ENCODE peak calls at places on chromosomes 2 and 18, in eight cellular contexts. One of them, this sample, is unnamed. For H3K9me3, the result is how much of the 10 kb centered on the place peaks cover.

GRCh38 chr18:74289137-74289536 is 2.6 kb downstream of the CYB5A start:
- DNase-seq in A549: no peak
- DNase-seq in naive thymus-derived CD4-positive, alpha-beta T cell: no peak
- DNase-seq in small intestine: no peak
- DNase-seq in mesenchymal stem cell: peak
- DNase-seq in IMR-90: peak
- DNase-seq in transverse colon: no peak
- DNase-seq in H9: no peak
- DNase-seq in this sample: no peak

GRCh38 chr2:66569321-66569851 is 134.5 kb downstream of the MEIS1 start:
- DNase-seq in transverse colon: no peak
- DNase-seq in H9: no peak
- DNase-seq in A549: no peak
- DNase-seq in mesenchymal stem cell: peak
- DNase-seq in IMR-90: peak
- DNase-seq in naive thymus-derived CD4-positive, alpha-beta T cell: no peak
- DNase-seq in small intestine: no peak
- DNase-seq in this sample: no peak

GRCh38 chr18:10928971-10929373 is 220.4 kb downstream of the PIEZO2 start:
- DNase-seq in mesenchymal stem cell: peak
- DNase-seq in transverse colon: no peak
- DNase-seq in H9: no peak
- DNase-seq in IMR-90: peak
- DNase-seq in naive thymus-derived CD4-positive, alpha-beta T cell: no peak
- DNase-seq in small intestine: no peak
- DNase-seq in A549: no peak
- DNase-seq in this sample: no peak

GRCh38 chr18:49206717-49207116 is 253.7 kb downstream of the DYM start:
- DNase-seq in naive thymus-derived CD4-positive, alpha-beta T cell: no peak
- DNase-seq in A549: no peak
- DNase-seq in transverse colon: no peak
- DNase-seq in mesenchymal stem cell: no peak
- DNase-seq in IMR-90: peak
- DNase-seq in small intestine: no peak
- DNase-seq in H9: no peak
- DNase-seq in this sample: no peak

GRCh38 chr2:191012845-191013616 is 940 bp downstream of the STAT1 start:
- DNase-seq in naive thymus-derived CD4-positive, alpha-beta T cell: no peak
- DNase-seq in A549: no peak
- DNase-seq in small intestine: peak
- DNase-seq in mesenchymal stem cell: peak
- DNase-seq in transverse colon: no peak
- DNase-seq in IMR-90: peak
- DNase-seq in H9: no peak
- DNase-seq in this sample: no peak

GRCh38 chr2:88669371-88670214 is 21.9 kb upstream of the RPIA start:
- DNase-seq in A549: peak
- DNase-seq in small intestine: peak
- DNase-seq in IMR-90: peak
- DNase-seq in mesenchymal stem cell: peak
- DNase-seq in transverse colon: peak
- DNase-seq in naive thymus-derived CD4-positive, alpha-beta T cell: no peak
- DNase-seq in H9: peak
- DNase-seq in this sample: no peak

GRCh38 chr2:39620067-39620466 is 45.6 kb upstream of the TMEM178A start:
- DNase-seq in transverse colon: peak
- DNase-seq in small intestine: no peak
- DNase-seq in A549: peak
- DNase-seq in mesenchymal stem cell: peak
- DNase-seq in H9: no peak
- DNase-seq in naive thymus-derived CD4-positive, alpha-beta T cell: no peak
- DNase-seq in IMR-90: peak
- DNase-seq in this sample: no peak

GRCh38 chr2:24747299-24747698 is 45.9 kb downstream of the PTRHD1 start:
- DNase-seq in mesenchymal stem cell: no peak
- DNase-seq in IMR-90: no peak
- DNase-seq in naive thymus-derived CD4-positive, alpha-beta T cell: no peak
- DNase-seq in H9: no peak
- DNase-seq in transverse colon: no peak
- DNase-seq in A549: no peak
- DNase-seq in small intestine: no peak
- DNase-seq in this sample: no peak

GRCh38 chr2:218567797-218568189 is 358 bp downstream of the USP37 start:
- DNase-seq in mesenchymal stem cell: no peak
- DNase-seq in transverse colon: no peak
- DNase-seq in small intestine: no peak
- DNase-seq in naive thymus-derived CD4-positive, alpha-beta T cell: no peak
- DNase-seq in H9: no peak
- DNase-seq in A549: no peak
- DNase-seq in IMR-90: no peak
- DNase-seq in this sample: peak

GRCh38 chr2:215361211-215361875 is 49.5 kb downstream of the ATIC start:
- DNase-seq in IMR-90: peak
- DNase-seq in mesenchymal stem cell: no peak
- DNase-seq in naive thymus-derived CD4-positive, alpha-beta T cell: no peak
- DNase-seq in transverse colon: no peak
- DNase-seq in small intestine: no peak
- DNase-seq in H9: no peak
- DNase-seq in A549: no peak
- DNase-seq in this sample: no peak

GRCh38 chr2:216804357-216805350 is 55.2 kb downstream of the TNP1 start:
- DNase-seq in IMR-90: peak
- DNase-seq in H9: no peak
- DNase-seq in small intestine: peak
- DNase-seq in A549: no peak
- DNase-seq in naive thymus-derived CD4-positive, alpha-beta T cell: no peak
- DNase-seq in mesenchymal stem cell: no peak
- DNase-seq in transverse colon: no peak
- DNase-seq in this sample: no peak

GRCh38 chr2:231200805-231201474 is 2.5 kb downstream of the ARMC9 start:
- DNase-seq in IMR-90: peak
- DNase-seq in H9: no peak
- DNase-seq in A549: no peak
- DNase-seq in small intestine: no peak
- DNase-seq in naive thymus-derived CD4-positive, alpha-beta T cell: no peak
- DNase-seq in transverse colon: no peak
- DNase-seq in mesenchymal stem cell: peak
- DNase-seq in this sample: no peak

GRCh38 chr18:59874166-59874565 is 25.6 kb upstream of the PMAIP1 start:
- DNase-seq in mesenchymal stem cell: peak
- DNase-seq in small intestine: no peak
- DNase-seq in A549: peak
- DNase-seq in transverse colon: no peak
- DNase-seq in IMR-90: peak
- DNase-seq in naive thymus-derived CD4-positive, alpha-beta T cell: no peak
- DNase-seq in H9: no peak
- DNase-seq in this sample: no peak

GRCh38 chr18:67519582-67519981 is 3.1 kb upstream of the DSEL start:
- DNase-seq in IMR-90: peak
- DNase-seq in mesenchymal stem cell: peak
- DNase-seq in small intestine: no peak
- DNase-seq in H9: no peak
- DNase-seq in naive thymus-derived CD4-positive, alpha-beta T cell: no peak
- DNase-seq in A549: no peak
- DNase-seq in transverse colon: no peak
- DNase-seq in this sample: no peak

GRCh38 chr18:23912356-23912755 is 102.2 kb upstream of the TTC39C start:
- DNase-seq in H9: no peak
- DNase-seq in A549: no peak
- DNase-seq in mesenchymal stem cell: no peak
- DNase-seq in transverse colon: no peak
- DNase-seq in small intestine: no peak
- DNase-seq in IMR-90: peak
- DNase-seq in naive thymus-derived CD4-positive, alpha-beta T cell: no peak
- DNase-seq in this sample: no peak

GRCh38 chr2:36177282-36177681 is 178.3 kb upstream of the CRIM1 start:
- DNase-seq in IMR-90: no peak
- DNase-seq in A549: no peak
- DNase-seq in naive thymus-derived CD4-positive, alpha-beta T cell: no peak
- DNase-seq in H9: no peak
- DNase-seq in small intestine: no peak
- DNase-seq in transverse colon: no peak
- DNase-seq in mesenchymal stem cell: no peak
- DNase-seq in this sample: no peak

GRCh38 chr2:216015722-216016464 is 2.5 kb upstream of the MREG start:
- DNase-seq in small intestine: peak
- DNase-seq in H9: no peak
- DNase-seq in A549: no peak
- DNase-seq in IMR-90: no peak
- DNase-seq in naive thymus-derived CD4-positive, alpha-beta T cell: peak
- DNase-seq in transverse colon: peak
- DNase-seq in mesenchymal stem cell: no peak
- DNase-seq in this sample: peak

GRCh38 chr2:75465317-75465998 is 95.3 kb downstream of the EVA1A start:
- DNase-seq in naive thymus-derived CD4-positive, alpha-beta T cell: no peak
- DNase-seq in small intestine: no peak
- DNase-seq in H9: no peak
- DNase-seq in IMR-90: peak
- DNase-seq in mesenchymal stem cell: peak
- DNase-seq in transverse colon: no peak
- DNase-seq in A549: peak
- DNase-seq in this sample: no peak

GRCh38 chr18:59609654-59610053 is 87.6 kb downstream of the CCBE1 start:
- DNase-seq in H9: no peak
- DNase-seq in naive thymus-derived CD4-positive, alpha-beta T cell: no peak
- DNase-seq in transverse colon: no peak
- DNase-seq in A549: no peak
- DNase-seq in mesenchymal stem cell: no peak
- DNase-seq in small intestine: no peak
- DNase-seq in IMR-90: no peak
- DNase-seq in this sample: no peak

GRCh38 chr18:33116376-33116775 is 324.1 kb downstream of the CCDC178 start:
- DNase-seq in IMR-90: no peak
- DNase-seq in small intestine: peak
- DNase-seq in naive thymus-derived CD4-positive, alpha-beta T cell: no peak
- DNase-seq in A549: peak
- DNase-seq in mesenchymal stem cell: no peak
- DNase-seq in H9: no peak
- DNase-seq in transverse colon: peak
- DNase-seq in this sample: no peak

GRCh38 chr2:159003555-159003954 is 35.1 kb downstream of the TANC1 start:
- DNase-seq in transverse colon: no peak
- DNase-seq in small intestine: no peak
- DNase-seq in naive thymus-derived CD4-positive, alpha-beta T cell: no peak
- DNase-seq in A549: no peak
- DNase-seq in H9: no peak
- DNase-seq in IMR-90: peak
- DNase-seq in mesenchymal stem cell: no peak
- DNase-seq in this sample: no peak

GRCh38 chr2:159004849-159005248 is 36.4 kb downstream of the TANC1 start:
- DNase-seq in IMR-90: no peak
- DNase-seq in A549: no peak
- DNase-seq in small intestine: no peak
- DNase-seq in H9: no peak
- DNase-seq in transverse colon: no peak
- DNase-seq in naive thymus-derived CD4-positive, alpha-beta T cell: no peak
- DNase-seq in mesenchymal stem cell: no peak
- DNase-seq in this sample: no peak

GRCh38 chr2:158999458-158999857 is 31.0 kb downstream of the TANC1 start:
- DNase-seq in IMR-90: peak
- DNase-seq in mesenchymal stem cell: peak
- DNase-seq in A549: peak
- DNase-seq in small intestine: no peak
- DNase-seq in naive thymus-derived CD4-positive, alpha-beta T cell: no peak
- DNase-seq in transverse colon: no peak
- DNase-seq in H9: no peak
- DNase-seq in this sample: no peak

GRCh38 chr2:159000072-159000471 is 31.6 kb downstream of the TANC1 start:
- DNase-seq in IMR-90: no peak
- DNase-seq in naive thymus-derived CD4-positive, alpha-beta T cell: no peak
- DNase-seq in transverse colon: no peak
- DNase-seq in small intestine: no peak
- DNase-seq in H9: no peak
- DNase-seq in A549: no peak
- DNase-seq in mesenchymal stem cell: no peak
- DNase-seq in this sample: no peak

DNA sequence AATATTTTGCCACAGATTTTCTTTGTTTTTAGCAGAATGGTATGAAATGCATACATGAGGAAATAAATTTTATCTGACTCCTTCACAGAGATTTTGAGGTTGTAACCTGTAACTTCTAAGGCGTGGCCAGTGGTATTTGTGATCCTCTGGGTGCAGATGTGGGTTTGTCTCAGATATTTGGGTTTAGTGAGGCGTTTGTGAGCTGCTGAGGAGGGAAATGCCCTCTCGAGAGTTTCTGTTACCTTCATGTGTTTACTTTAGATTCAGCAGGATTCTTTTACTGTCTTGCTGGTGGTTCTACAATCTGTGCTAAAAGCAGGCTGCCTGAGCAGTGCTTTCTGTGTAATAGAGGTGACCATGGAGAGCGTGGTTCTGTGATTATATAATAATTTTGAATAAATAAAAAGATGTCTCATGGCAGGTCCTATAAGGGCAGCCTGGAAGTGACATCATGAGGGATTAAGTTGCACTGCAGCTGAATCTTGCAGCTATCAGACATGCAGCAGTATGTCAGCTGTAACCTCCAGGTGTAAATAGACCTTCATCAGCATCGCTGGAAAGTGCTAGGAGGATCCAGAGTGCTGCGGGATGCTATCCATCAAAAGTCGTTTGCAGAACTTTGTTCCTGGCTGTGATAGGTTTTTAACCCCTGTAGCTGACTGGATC is 34.2 kb downstream of the TANC1 start:
- DNase-seq in transverse colon: no peak
- DNase-seq in naive thymus-derived CD4-positive, alpha-beta T cell: no peak
- DNase-seq in A549: no peak
- DNase-seq in IMR-90: peak
- DNase-seq in mesenchymal stem cell: no peak
- DNase-seq in H9: no peak
- DNase-seq in small intestine: no peak
- DNase-seq in this sample: no peak
- H3K9me3 ChIP-seq in transverse colon: under half
- H3K9me3 ChIP-seq in naive thymus-derived CD4-positive, alpha-beta T cell: under half
- H3K9me3 ChIP-seq in A549: under half
- H3K9me3 ChIP-seq in IMR-90: under half
- H3K9me3 ChIP-seq in mesenchymal stem cell: under half
- H3K9me3 ChIP-seq in H9: under half
- H3K9me3 ChIP-seq in small intestine: under half
- H3K9me3 ChIP-seq in this sample: under half

GRCh38 chr2:106009096-106009495 is 185.0 kb downstream of the UXS1 start:
- DNase-seq in H9: no peak
- DNase-seq in small intestine: no peak
- DNase-seq in transverse colon: no peak
- DNase-seq in A549: no peak
- DNase-seq in IMR-90: no peak
- DNase-seq in mesenchymal stem cell: no peak
- DNase-seq in naive thymus-derived CD4-positive, alpha-beta T cell: no peak
- DNase-seq in this sample: no peak
- H3K9me3 ChIP-seq in H9: under half
- H3K9me3 ChIP-seq in small intestine: under half
- H3K9me3 ChIP-seq in transverse colon: under half
- H3K9me3 ChIP-seq in A549: under half
- H3K9me3 ChIP-seq in IMR-90: under half
- H3K9me3 ChIP-seq in mesenchymal stem cell: under half
- H3K9me3 ChIP-seq in naive thymus-derived CD4-positive, alpha-beta T cell: under half
- H3K9me3 ChIP-seq in this sample: under half

GRCh38 chr2:186733414-186733813 is 39.6 kb downstream of the FAM171B start:
- DNase-seq in mesenchymal stem cell: no peak
- DNase-seq in H9: no peak
- DNase-seq in A549: no peak
- DNase-seq in naive thymus-derived CD4-positive, alpha-beta T cell: no peak
- DNase-seq in transverse colon: no peak
- DNase-seq in small intestine: no peak
- DNase-seq in IMR-90: no peak
- DNase-seq in this sample: no peak
- H3K9me3 ChIP-seq in mesenchymal stem cell: under half
- H3K9me3 ChIP-seq in H9: under half
- H3K9me3 ChIP-seq in A549: under half
- H3K9me3 ChIP-seq in naive thymus-derived CD4-positive, alpha-beta T cell: under half
- H3K9me3 ChIP-seq in transverse colon: under half
- H3K9me3 ChIP-seq in small intestine: under half
- H3K9me3 ChIP-seq in IMR-90: under half
- H3K9me3 ChIP-seq in this sample: under half

GRCh38 chr2:15112216-15112615 is 448.9 kb downstream of the NBAS start:
- DNase-seq in transverse colon: no peak
- DNase-seq in naive thymus-derived CD4-positive, alpha-beta T cell: no peak
- DNase-seq in A549: peak
- DNase-seq in small intestine: no peak
- DNase-seq in H9: no peak
- DNase-seq in mesenchymal stem cell: peak
- DNase-seq in IMR-90: peak
- DNase-seq in this sample: no peak
- H3K9me3 ChIP-seq in transverse colon: under half
- H3K9me3 ChIP-seq in naive thymus-derived CD4-positive, alpha-beta T cell: under half
- H3K9me3 ChIP-seq in A549: under half
- H3K9me3 ChIP-seq in small intestine: under half
- H3K9me3 ChIP-seq in H9: under half
- H3K9me3 ChIP-seq in mesenchymal stem cell: half or more
- H3K9me3 ChIP-seq in IMR-90: under half
- H3K9me3 ChIP-seq in this sample: under half